ENCODE peak calls at places on chromosome 17, in five cellular contexts. One of them, this sample, is unnamed. For H3K79me1, the result is how much of the 10 kb centered on the place peaks cover.

GRCh38 chr17:50056961-50057330 is 1.0 kb downstream of the ITGA3 start:
- DNase-seq in H9: peak
- DNase-seq in H1: no peak
- DNase-seq in mesenchymal stem cell: peak
- DNase-seq in neuronal stem cell: no peak
- DNase-seq in this sample: peak

GRCh38 chr17:19958023-19958422 is 19.6 kb downstream of the AKAP10 start:
- DNase-seq in H9: peak
- DNase-seq in H1: no peak
- DNase-seq in mesenchymal stem cell: peak
- DNase-seq in neuronal stem cell: peak
- DNase-seq in this sample: peak

GRCh38 chr17:82338858-82339633 is 5.5 kb upstream of the SECTM1 start:
- DNase-seq in H9: no peak
- DNase-seq in H1: no peak
- DNase-seq in mesenchymal stem cell: peak
- DNase-seq in neuronal stem cell: no peak
- DNase-seq in this sample: peak

GRCh38 chr17:48630925-48631692 is 5.0 kb upstream of the HOXB9 start:
- DNase-seq in H9: peak
- DNase-seq in H1: no peak
- DNase-seq in mesenchymal stem cell: no peak
- DNase-seq in neuronal stem cell: no peak
- DNase-seq in this sample: no peak

GRCh38 chr17:79081571-79082276 is 7.1 kb downstream of the ENGASE start:
- DNase-seq in H9: no peak
- DNase-seq in H1: no peak
- DNase-seq in mesenchymal stem cell: no peak
- DNase-seq in neuronal stem cell: no peak
- DNase-seq in this sample: no peak

GRCh38 chr17:43043306-43043705 is 18.3 kb downstream of the RND2 start:
- DNase-seq in H9: no peak
- DNase-seq in H1: no peak
- DNase-seq in mesenchymal stem cell: no peak
- DNase-seq in neuronal stem cell: no peak
- DNase-seq in this sample: peak

GRCh38 chr17:82105882-82106696 is 8.1 kb upstream of the FASN start:
- DNase-seq in H9: peak
- DNase-seq in H1: peak
- DNase-seq in mesenchymal stem cell: peak
- DNase-seq in neuronal stem cell: no peak
- DNase-seq in this sample: peak

GRCh38 chr17:35816723-35817122 is 7.4 kb downstream of the TAF15 start:
- DNase-seq in H9: no peak
- DNase-seq in H1: no peak
- DNase-seq in mesenchymal stem cell: no peak
- DNase-seq in neuronal stem cell: no peak
- DNase-seq in this sample: no peak

GRCh38 chr17:44164476-44164875 is 6.0 kb upstream of the ASB16 start:
- DNase-seq in H9: no peak
- DNase-seq in H1: no peak
- DNase-seq in mesenchymal stem cell: no peak
- DNase-seq in neuronal stem cell: no peak
- DNase-seq in this sample: no peak

GRCh38 chr17:78192616-78193015 is 5.5 kb downstream of the AFMID start:
- DNase-seq in H9: no peak
- DNase-seq in H1: no peak
- DNase-seq in mesenchymal stem cell: no peak
- DNase-seq in neuronal stem cell: no peak
- DNase-seq in this sample: no peak

GRCh38 chr17:77235370-77236080 is 94.8 kb downstream of the SEC14L1 start:
- DNase-seq in H9: no peak
- DNase-seq in H1: no peak
- DNase-seq in mesenchymal stem cell: peak
- DNase-seq in neuronal stem cell: no peak
- DNase-seq in this sample: peak

GRCh38 chr17:36593651-36594316 is 2.1 kb downstream of the DHRS11 start:
- DNase-seq in H9: no peak
- DNase-seq in H1: no peak
- DNase-seq in mesenchymal stem cell: no peak
- DNase-seq in neuronal stem cell: no peak
- DNase-seq in this sample: no peak

GRCh38 chr17:47789611-47790520 is 31.7 kb downstream of the OSBPL7 start:
- DNase-seq in H9: peak
- DNase-seq in H1: peak
- DNase-seq in mesenchymal stem cell: peak
- DNase-seq in neuronal stem cell: peak
- DNase-seq in this sample: peak

GRCh38 chr17:65103896-65104295 is 33.3 kb upstream of the RGS9 start:
- DNase-seq in H9: no peak
- DNase-seq in H1: no peak
- DNase-seq in mesenchymal stem cell: no peak
- DNase-seq in neuronal stem cell: no peak
- DNase-seq in this sample: peak

GRCh38 chr17:50036455-50037320 is 19.2 kb upstream of the ITGA3 start:
- DNase-seq in H9: no peak
- DNase-seq in H1: no peak
- DNase-seq in mesenchymal stem cell: no peak
- DNase-seq in neuronal stem cell: no peak
- DNase-seq in this sample: no peak

GRCh38 chr17:80908206-80908605 is 83.4 kb upstream of the CHMP6 start:
- DNase-seq in H9: no peak
- DNase-seq in H1: no peak
- DNase-seq in mesenchymal stem cell: no peak
- DNase-seq in neuronal stem cell: no peak
- DNase-seq in this sample: no peak

GRCh38 chr17:79706931-79707382 is 23.8 kb upstream of the ENPP7 start:
- DNase-seq in H9: peak
- DNase-seq in H1: no peak
- DNase-seq in mesenchymal stem cell: no peak
- DNase-seq in neuronal stem cell: no peak
- DNase-seq in this sample: no peak

GRCh38 chr17:48723555-48724239 is 712 bp downstream of the PRAC2 start:
- DNase-seq in H9: peak
- DNase-seq in H1: no peak
- DNase-seq in mesenchymal stem cell: peak
- DNase-seq in neuronal stem cell: no peak
- DNase-seq in this sample: no peak

GRCh38 chr17:21126645-21127507 is at the start of gene DHRS7B:
- DNase-seq in H9: peak
- DNase-seq in H1: peak
- DNase-seq in mesenchymal stem cell: peak
- DNase-seq in neuronal stem cell: peak
- DNase-seq in this sample: peak
- H3K14ac ChIP-seq in H9: peak
- H3K14ac ChIP-seq in H1: no peak
- H3K14ac ChIP-seq in mesenchymal stem cell: no peak
- H3K14ac ChIP-seq in neuronal stem cell: no peak
- H3K14ac ChIP-seq in this sample: peak

DNA sequence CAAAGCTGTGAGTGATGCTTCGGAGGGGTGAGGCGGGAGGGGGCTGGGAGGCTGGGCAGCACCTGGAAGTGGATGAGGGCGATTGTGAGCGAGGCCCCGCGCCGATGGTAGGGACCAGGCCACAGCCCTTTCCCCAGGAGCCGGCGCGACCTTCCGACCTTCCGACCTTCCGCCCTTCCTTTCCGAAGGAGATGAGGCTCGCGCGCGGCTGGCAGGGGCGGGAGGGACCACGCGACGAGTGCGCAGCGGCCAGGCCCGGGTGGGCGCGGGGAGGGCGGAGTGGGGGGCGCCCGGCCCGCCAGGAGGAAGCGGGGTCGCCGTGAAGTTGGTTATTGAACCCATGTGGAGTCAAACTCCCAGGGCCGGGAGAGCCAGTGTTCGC is 56.5 kb downstream of the RAP1GAP2 start:
- DNase-seq in H9: no peak
- DNase-seq in H1: no peak
- DNase-seq in mesenchymal stem cell: no peak
- DNase-seq in neuronal stem cell: no peak
- DNase-seq in this sample: no peak
- H2BK15ac ChIP-seq in H9: no peak
- H2BK15ac ChIP-seq in H1: no peak
- H2BK15ac ChIP-seq in mesenchymal stem cell: no peak
- H2BK15ac ChIP-seq in neuronal stem cell: peak
- H2BK15ac ChIP-seq in this sample: no peak

DNA sequence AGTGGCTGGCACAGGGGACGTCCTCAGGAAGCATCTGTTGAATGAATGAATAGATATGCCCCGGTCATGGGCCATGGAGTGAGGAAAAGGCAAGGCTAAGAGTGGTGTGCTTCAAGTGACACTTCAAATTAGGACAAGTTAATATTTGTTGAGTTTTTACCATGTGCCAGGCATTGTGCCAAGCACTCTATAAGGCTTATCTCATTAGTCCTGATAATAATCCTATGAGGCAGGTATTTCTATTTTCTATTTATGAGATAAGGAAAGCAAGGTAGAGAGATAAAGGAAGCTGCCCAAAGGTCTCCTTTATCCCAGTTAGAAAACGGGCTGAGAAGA is 9.0 kb downstream of the SARM1 start:
- DNase-seq in H9: no peak
- DNase-seq in H1: no peak
- DNase-seq in mesenchymal stem cell: no peak
- DNase-seq in neuronal stem cell: no peak
- DNase-seq in this sample: no peak
- H3K79me1 ChIP-seq in H9: under half
- H3K79me1 ChIP-seq in H1: under half
- H3K79me1 ChIP-seq in mesenchymal stem cell: under half
- H3K79me1 ChIP-seq in neuronal stem cell: under half
- H3K79me1 ChIP-seq in this sample: under half

GRCh38 chr17:8665681-8666080 is 35.2 kb upstream of the MYH10 start:
- DNase-seq in H9: no peak
- DNase-seq in H1: no peak
- DNase-seq in mesenchymal stem cell: no peak
- DNase-seq in neuronal stem cell: no peak
- DNase-seq in this sample: no peak

GRCh38 chr17:8659758-8660410 is 29.4 kb upstream of the MYH10 start:
- DNase-seq in H9: no peak
- DNase-seq in H1: no peak
- DNase-seq in mesenchymal stem cell: no peak
- DNase-seq in neuronal stem cell: no peak
- DNase-seq in this sample: no peak

GRCh38 chr17:8664426-8665105 is 34.0 kb upstream of the MYH10 start:
- DNase-seq in H9: no peak
- DNase-seq in H1: no peak
- DNase-seq in mesenchymal stem cell: no peak
- DNase-seq in neuronal stem cell: no peak
- DNase-seq in this sample: no peak

GRCh38 chr17:8662973-8663372 is 32.4 kb upstream of the MYH10 start:
- DNase-seq in H9: no peak
- DNase-seq in H1: no peak
- DNase-seq in mesenchymal stem cell: no peak
- DNase-seq in neuronal stem cell: no peak
- DNase-seq in this sample: no peak

DNA sequence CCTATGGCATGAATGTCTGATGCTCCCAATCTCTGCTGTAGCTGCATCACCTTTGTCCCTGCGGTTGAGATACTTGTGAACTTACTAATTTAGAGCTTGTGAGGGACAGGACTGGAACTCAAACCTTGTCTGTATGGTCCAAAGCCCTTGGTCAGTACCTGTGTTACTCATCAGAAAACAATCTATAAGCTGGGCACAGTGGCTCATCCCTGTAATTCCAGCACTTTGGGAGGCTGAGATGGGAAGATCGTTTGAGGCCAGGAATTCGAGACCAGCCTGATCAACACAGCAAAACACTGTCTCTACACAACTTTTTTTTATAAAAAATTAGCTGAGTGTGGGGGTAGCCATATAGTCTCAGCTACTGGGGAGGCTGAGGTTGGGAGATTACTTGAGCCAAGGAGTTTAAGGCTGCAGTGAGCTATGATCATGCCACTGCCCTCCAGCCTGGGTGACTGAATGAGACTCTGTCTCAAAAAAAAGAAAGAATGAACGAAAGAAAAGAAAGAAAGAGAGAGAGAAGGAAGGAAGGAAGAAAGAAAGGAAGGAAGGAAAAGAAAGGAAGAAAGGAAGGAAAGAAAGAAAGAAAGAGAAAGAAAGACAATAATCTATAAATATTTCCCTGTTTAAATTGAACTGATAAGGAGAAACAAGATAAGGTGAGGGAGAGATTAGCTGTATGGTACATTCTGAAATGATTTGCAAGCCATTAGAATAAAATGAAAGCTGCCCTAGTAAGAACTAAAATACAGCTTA is 31.7 kb upstream of the MYH10 start:
- DNase-seq in H9: no peak
- DNase-seq in H1: no peak
- DNase-seq in mesenchymal stem cell: no peak
- DNase-seq in neuronal stem cell: no peak
- DNase-seq in this sample: no peak
- H3K14ac ChIP-seq in H9: no peak
- H3K14ac ChIP-seq in H1: no peak
- H3K14ac ChIP-seq in mesenchymal stem cell: no peak
- H3K14ac ChIP-seq in neuronal stem cell: no peak
- H3K14ac ChIP-seq in this sample: no peak

GRCh38 chr17:3019761-3020160 is 43.6 kb downstream of the OR1D5 start:
- DNase-seq in H9: no peak
- DNase-seq in H1: no peak
- DNase-seq in mesenchymal stem cell: no peak
- DNase-seq in neuronal stem cell: no peak
- DNase-seq in this sample: no peak
- H2BK15ac ChIP-seq in H9: no peak
- H2BK15ac ChIP-seq in H1: no peak
- H2BK15ac ChIP-seq in mesenchymal stem cell: no peak
- H2BK15ac ChIP-seq in neuronal stem cell: peak
- H2BK15ac ChIP-seq in this sample: no peak

DNA sequence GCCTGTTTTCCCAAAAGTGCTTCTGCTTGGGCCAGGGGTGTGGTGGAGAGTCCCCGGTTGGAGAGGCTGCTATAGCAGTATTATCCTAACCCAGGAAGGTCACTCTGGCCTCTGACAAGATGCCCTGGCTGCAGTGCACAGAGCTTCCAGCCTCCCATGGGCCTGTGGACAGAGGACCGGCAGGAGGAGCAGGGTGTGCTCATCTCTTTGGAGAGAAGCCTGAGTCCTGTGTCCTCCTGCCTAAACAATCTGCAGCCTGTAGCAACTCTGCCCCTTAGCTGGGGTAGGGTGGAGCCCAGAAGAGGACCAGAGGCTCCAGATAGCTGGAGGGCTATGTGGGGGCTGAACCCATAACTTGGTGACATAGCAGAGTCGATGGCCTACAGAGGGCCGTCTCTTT is 78.0 kb downstream of the MPRIP start:
- DNase-seq in H9: no peak
- DNase-seq in H1: no peak
- DNase-seq in mesenchymal stem cell: no peak
- DNase-seq in neuronal stem cell: no peak
- DNase-seq in this sample: no peak
- H3K79me1 ChIP-seq in H9: under half
- H3K79me1 ChIP-seq in H1: under half
- H3K79me1 ChIP-seq in mesenchymal stem cell: under half
- H3K79me1 ChIP-seq in neuronal stem cell: under half
- H3K79me1 ChIP-seq in this sample: half or more